ENCODE peak calls at places on chromosomes 16 and 17, in six cellular contexts. A is colonic mucosa, J is heart left ventricle, N is endothelial cell of umbilical vein, Q is OCI-LY7, E is MM.1S. P is an unnamed sample. For H3K36me3, the result is how much of the 10 kb centered on the place peaks cover.

GRCh38 chr16:12655530-12655929 is 148.2 kb downstream of the CPPED1 start:
- DNase-seq in N (no peak), A (no peak), Q (no peak), J (no peak), E (no peak), P (no peak)

GRCh38 chr17:45123930-45124796 is 8.2 kb downstream of the PLCD3 start:
- DNase-seq in A (peak), E (no peak), Q (peak), J (no peak), N (peak), P (no peak)

GRCh38 chr16:69513180-69513966 is 52.4 kb upstream of the NFAT5 start:
- DNase-seq in A (no peak), Q (no peak), E (no peak), N (no peak), J (no peak), P (no peak)

GRCh38 chr16:15507299-15507958 is 73.0 kb downstream of the BMERB1 start:
- DNase-seq in J (no peak), Q (no peak), E (no peak), N (peak), A (no peak), P (no peak)

GRCh38 chr16:68469728-68470460 is 21.6 kb upstream of the SMPD3 start:
- DNase-seq in Q (no peak), N (peak), A (no peak), J (no peak), E (peak), P (no peak)

GRCh38 chr17:50620848-50621247 is 13.8 kb upstream of the ABCC3 start:
- DNase-seq in A (no peak), Q (peak), E (no peak), N (no peak), J (no peak), P (no peak)

GRCh38 chr16:20675488-20676267 is 21.8 kb downstream of the ACSM1 start:
- DNase-seq in N (peak), J (no peak), Q (no peak), E (no peak), A (peak), P (peak)

GRCh38 chr16:89519881-89520280 is 11.7 kb downstream of the SPG7 start:
- DNase-seq in A (no peak), Q (no peak), J (no peak), E (no peak), N (no peak), P (no peak)

GRCh38 chr17:40562841-40563370 is 2.4 kb downstream of the CCR7 start:
- DNase-seq in A (no peak), Q (no peak), E (no peak), J (no peak), N (no peak), P (no peak)

GRCh38 chr16:78494674-78495073 is 395.2 kb downstream of the WWOX start:
- DNase-seq in J (no peak), E (no peak), N (no peak), A (no peak), Q (no peak), P (no peak)

GRCh38 chr17:8225813-8226535 is 15.6 kb upstream of the AURKB start:
- DNase-seq in N (peak), Q (peak), J (no peak), A (peak), E (no peak), P (peak)

GRCh38 chr16:78599271-78599670 is 499.8 kb downstream of the WWOX start:
- DNase-seq in J (no peak), A (no peak), Q (no peak), E (no peak), N (no peak), P (no peak)

DNA sequence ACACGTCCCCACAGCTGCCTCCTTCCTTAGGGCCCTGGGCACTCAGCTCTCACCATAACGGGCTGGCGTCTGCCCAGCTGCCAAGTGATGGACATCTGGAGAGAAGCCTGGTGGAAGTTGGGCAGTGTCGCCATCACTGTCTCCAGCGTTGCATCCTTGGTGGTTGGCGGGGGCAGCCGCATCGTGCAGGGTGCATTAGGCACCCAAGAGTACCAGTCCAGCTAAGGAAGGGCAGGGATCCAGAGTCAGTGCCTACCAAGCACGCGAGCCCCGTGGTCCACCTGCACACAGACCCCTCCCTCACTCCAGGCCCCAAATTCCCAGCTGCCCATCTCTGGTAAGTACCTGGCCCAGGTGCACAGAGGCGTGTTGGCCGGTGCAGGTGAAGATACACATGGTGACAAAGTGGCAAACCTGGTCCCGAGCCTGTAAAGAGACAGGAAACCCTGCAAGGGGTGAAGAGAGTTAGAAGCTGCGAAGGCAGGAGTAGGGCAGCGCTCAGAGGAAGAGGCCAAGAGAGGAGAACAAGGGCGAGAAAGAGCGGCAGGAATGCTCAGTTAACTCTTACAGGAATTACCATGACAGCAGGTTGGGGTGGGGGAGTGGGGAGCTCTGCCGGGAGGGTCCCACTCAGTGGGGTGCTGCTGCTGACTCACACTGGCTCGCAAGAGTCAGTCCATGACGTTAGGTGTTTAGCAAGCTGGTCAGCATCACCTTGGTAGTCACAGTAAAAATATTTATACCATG is 9.5 kb downstream of the ALOX15 start:
- DNase-seq in Q (no peak), N (no peak), E (no peak), J (no peak), A (no peak), P (no peak)
- H3K27ac ChIP-seq in Q (no peak), N (no peak), E (no peak), J (no peak), A (no peak), P (no peak)

GRCh38 chr16:87412371-87412995 is 20.3 kb downstream of the MAP1LC3B start:
- DNase-seq in N (no peak), E (no peak), A (no peak), J (no peak), Q (no peak), P (no peak)
- H3K36me3 ChIP-seq in N (under half), E (under half), A (under half), J (half or more), Q (under half), P (under half)

DNA sequence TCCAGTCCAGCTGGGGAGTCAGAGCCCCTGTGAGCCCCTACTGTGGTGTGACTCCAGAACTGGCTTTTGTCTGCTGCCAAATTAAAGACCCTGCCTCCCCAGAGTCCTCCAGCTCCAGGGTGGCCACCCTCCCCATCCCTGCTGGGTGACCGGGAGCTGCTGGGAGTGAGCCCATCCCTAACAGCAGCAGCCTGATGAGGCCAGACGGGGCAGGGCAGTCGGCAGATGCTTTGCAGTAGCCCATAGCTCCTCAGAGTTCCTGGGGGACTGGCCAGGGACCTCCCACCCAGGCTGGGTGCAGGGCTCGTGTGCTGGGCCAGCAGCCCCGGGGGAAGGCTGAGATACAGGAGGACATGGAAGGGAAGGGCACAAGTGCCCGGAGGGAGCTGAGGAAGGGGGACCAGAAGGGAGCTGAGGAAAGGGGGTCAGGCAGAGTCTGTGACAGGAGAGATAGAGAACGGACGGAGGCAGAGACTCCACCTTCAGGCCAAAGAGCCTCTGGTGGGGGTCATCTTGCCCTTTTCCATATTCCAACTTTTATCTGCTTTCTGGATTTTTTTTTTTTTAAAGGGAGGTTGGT is 12.7 kb upstream of the MRPS23 start:
- DNase-seq in A (no peak), N (no peak), J (no peak), E (no peak), Q (no peak), P (no peak)
- H3K4me3 ChIP-seq in A (peak), N (no peak), J (peak), E (no peak), Q (no peak), P (no peak)

GRCh38 chr16:87784812-87785211 is 19.0 kb upstream of the KLHDC4 start:
- DNase-seq in E (no peak), Q (no peak), N (no peak), A (no peak), J (no peak), P (no peak)

GRCh38 chr16:87780385-87780989 is 14.7 kb upstream of the KLHDC4 start:
- DNase-seq in Q (peak), E (peak), N (peak), A (peak), J (no peak), P (peak)

GRCh38 chr16:87778476-87778829 is 12.7 kb upstream of the KLHDC4 start:
- DNase-seq in J (no peak), E (no peak), N (no peak), Q (peak), A (no peak), P (no peak)

DNA sequence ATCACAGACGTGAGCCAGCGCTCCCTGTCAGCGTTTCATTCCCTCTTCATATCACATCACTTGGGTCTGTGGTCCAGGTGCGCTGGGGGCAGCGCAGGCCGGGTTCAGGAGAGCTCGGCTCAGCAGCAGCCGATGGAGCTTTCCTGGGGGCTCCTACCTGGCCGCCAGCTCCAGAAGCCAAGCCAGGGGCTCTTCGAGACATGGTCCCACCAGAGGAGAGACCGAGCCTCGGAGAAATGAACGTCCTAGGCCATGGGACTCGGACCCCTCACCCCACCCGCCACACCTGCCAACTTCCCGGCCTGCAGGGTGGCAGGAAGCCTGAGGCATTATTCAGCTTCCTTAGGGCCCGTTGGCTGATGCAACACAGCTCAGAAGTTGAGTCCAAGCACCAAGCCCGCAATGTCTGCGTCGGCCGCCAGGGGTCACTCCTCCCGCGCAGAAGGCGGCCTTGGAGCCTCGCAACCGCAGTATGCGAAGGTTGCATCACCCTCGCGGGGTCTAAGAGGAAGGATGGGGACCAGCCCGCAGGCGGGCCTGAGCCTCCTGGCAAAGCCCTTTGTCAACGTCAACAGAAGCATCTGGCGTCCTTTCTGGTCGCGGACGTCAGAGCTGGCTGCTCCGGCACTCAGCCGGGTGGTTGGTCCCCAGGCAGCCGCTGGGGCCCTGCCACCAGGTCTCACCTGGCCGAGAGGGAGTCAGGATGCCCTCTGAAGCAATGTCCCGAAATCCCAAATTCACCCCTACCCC is 13.2 kb upstream of the KLHDC4 start:
- DNase-seq in E (peak), J (peak), N (peak), Q (peak), A (peak), P (peak)
- H3K27ac ChIP-seq in E (peak), J (no peak), N (peak), Q (peak), A (no peak), P (no peak)

P was measured in CD4-positive, alpha-beta memory T cell.